ENCODE peak calls at places on chromosome 19, in eight cellular contexts. One of them, this sample, is unnamed.

GRCh38 chr19:24062222-24062621 is 24.8 kb upstream of the ZNF254 start:
- DNase-seq in endothelial cell of umbilical vein: no peak
- DNase-seq in breast epithelium: no peak
- DNase-seq in uterus: no peak
- DNase-seq in sigmoid colon: no peak
- DNase-seq in body of pancreas: no peak
- DNase-seq in HCT116: no peak
- DNase-seq in IMR-90: peak
- DNase-seq in this sample: no peak

GRCh38 chr19:35223856-35224505 is 4.6 kb downstream of the FAM187B start:
- DNase-seq in endothelial cell of umbilical vein: no peak
- DNase-seq in breast epithelium: no peak
- DNase-seq in uterus: no peak
- DNase-seq in sigmoid colon: no peak
- DNase-seq in body of pancreas: no peak
- DNase-seq in HCT116: no peak
- DNase-seq in IMR-90: no peak
- DNase-seq in this sample: no peak

GRCh38 chr19:7529610-7530490 is 5.7 kb upstream of the PNPLA6 start:
- DNase-seq in endothelial cell of umbilical vein: no peak
- DNase-seq in breast epithelium: no peak
- DNase-seq in uterus: no peak
- DNase-seq in sigmoid colon: no peak
- DNase-seq in body of pancreas: no peak
- DNase-seq in HCT116: no peak
- DNase-seq in IMR-90: no peak
- DNase-seq in this sample: no peak

GRCh38 chr19:34904521-34904845 is 22.2 kb upstream of the ZNF30 start:
- DNase-seq in endothelial cell of umbilical vein: no peak
- DNase-seq in breast epithelium: no peak
- DNase-seq in uterus: no peak
- DNase-seq in sigmoid colon: no peak
- DNase-seq in body of pancreas: no peak
- DNase-seq in HCT116: no peak
- DNase-seq in IMR-90: no peak
- DNase-seq in this sample: no peak

GRCh38 chr19:18074192-18074591 is 12.5 kb downstream of the IL12RB1 start:
- DNase-seq in endothelial cell of umbilical vein: no peak
- DNase-seq in breast epithelium: no peak
- DNase-seq in uterus: no peak
- DNase-seq in sigmoid colon: no peak
- DNase-seq in body of pancreas: no peak
- DNase-seq in HCT116: no peak
- DNase-seq in IMR-90: no peak
- DNase-seq in this sample: no peak

GRCh38 chr19:12364391-12365093 is 941 bp downstream of the ZNF442 start:
- DNase-seq in endothelial cell of umbilical vein: peak
- DNase-seq in breast epithelium: no peak
- DNase-seq in uterus: peak
- DNase-seq in sigmoid colon: peak
- DNase-seq in body of pancreas: peak
- DNase-seq in HCT116: no peak
- DNase-seq in IMR-90: peak
- DNase-seq in this sample: no peak

GRCh38 chr19:39582891-39583625 is 19.3 kb upstream of the LGALS13 start:
- DNase-seq in endothelial cell of umbilical vein: no peak
- DNase-seq in breast epithelium: no peak
- DNase-seq in uterus: no peak
- DNase-seq in sigmoid colon: no peak
- DNase-seq in body of pancreas: no peak
- DNase-seq in HCT116: no peak
- DNase-seq in IMR-90: no peak
- DNase-seq in this sample: no peak

GRCh38 chr19:33622809-33623511 is 1.2 kb downstream of the CHST8 start:
- DNase-seq in endothelial cell of umbilical vein: no peak
- DNase-seq in breast epithelium: no peak
- DNase-seq in uterus: no peak
- DNase-seq in sigmoid colon: no peak
- DNase-seq in body of pancreas: peak
- DNase-seq in HCT116: no peak
- DNase-seq in IMR-90: no peak
- DNase-seq in this sample: no peak

GRCh38 chr19:5913739-5914357 is at the start of gene CAPS:
- DNase-seq in endothelial cell of umbilical vein: no peak
- DNase-seq in breast epithelium: peak
- DNase-seq in uterus: no peak
- DNase-seq in sigmoid colon: peak
- DNase-seq in body of pancreas: peak
- DNase-seq in HCT116: no peak
- DNase-seq in IMR-90: peak
- DNase-seq in this sample: no peak

GRCh38 chr19:55913643-55914268 is 18.4 kb downstream of the NLRP13 start:
- DNase-seq in endothelial cell of umbilical vein: no peak
- DNase-seq in breast epithelium: no peak
- DNase-seq in uterus: no peak
- DNase-seq in sigmoid colon: no peak
- DNase-seq in body of pancreas: no peak
- DNase-seq in HCT116: peak
- DNase-seq in IMR-90: no peak
- DNase-seq in this sample: no peak

GRCh38 chr19:5074418-5074817 is 105.5 kb downstream of the KDM4B start:
- DNase-seq in endothelial cell of umbilical vein: no peak
- DNase-seq in breast epithelium: no peak
- DNase-seq in uterus: no peak
- DNase-seq in sigmoid colon: no peak
- DNase-seq in body of pancreas: no peak
- DNase-seq in HCT116: no peak
- DNase-seq in IMR-90: no peak
- DNase-seq in this sample: no peak

GRCh38 chr19:8526345-8527062 is 12.5 kb upstream of the ZNF414 start:
- DNase-seq in endothelial cell of umbilical vein: peak
- DNase-seq in breast epithelium: peak
- DNase-seq in uterus: peak
- DNase-seq in sigmoid colon: peak
- DNase-seq in body of pancreas: peak
- DNase-seq in HCT116: peak
- DNase-seq in IMR-90: peak
- DNase-seq in this sample: peak

GRCh38 chr19:10167459-10167858 is 27.3 kb downstream of the DNMT1 start:
- DNase-seq in endothelial cell of umbilical vein: no peak
- DNase-seq in breast epithelium: no peak
- DNase-seq in uterus: no peak
- DNase-seq in sigmoid colon: no peak
- DNase-seq in body of pancreas: no peak
- DNase-seq in HCT116: no peak
- DNase-seq in IMR-90: no peak
- DNase-seq in this sample: no peak

GRCh38 chr19:56324425-56324824 is 9.8 kb upstream of the ZSCAN5A start:
- DNase-seq in endothelial cell of umbilical vein: no peak
- DNase-seq in breast epithelium: no peak
- DNase-seq in uterus: no peak
- DNase-seq in sigmoid colon: no peak
- DNase-seq in body of pancreas: no peak
- DNase-seq in HCT116: no peak
- DNase-seq in IMR-90: no peak
- DNase-seq in this sample: no peak

GRCh38 chr19:15412832-15413231 is 6.0 kb downstream of the AKAP8L start:
- DNase-seq in endothelial cell of umbilical vein: no peak
- DNase-seq in breast epithelium: no peak
- DNase-seq in uterus: no peak
- DNase-seq in sigmoid colon: no peak
- DNase-seq in body of pancreas: no peak
- DNase-seq in HCT116: no peak
- DNase-seq in IMR-90: no peak
- DNase-seq in this sample: no peak
- H3K4me3 ChIP-seq in endothelial cell of umbilical vein: no peak
- H3K4me3 ChIP-seq in breast epithelium: no peak
- H3K4me3 ChIP-seq in uterus: no peak
- H3K4me3 ChIP-seq in sigmoid colon: no peak
- H3K4me3 ChIP-seq in body of pancreas: no peak
- H3K4me3 ChIP-seq in HCT116: no peak
- H3K4me3 ChIP-seq in IMR-90: no peak
- H3K4me3 ChIP-seq in this sample: no peak

GRCh38 chr19:13959962-13960862 is 7.9 kb downstream of the DCAF15 start:
- DNase-seq in endothelial cell of umbilical vein: no peak
- DNase-seq in breast epithelium: no peak
- DNase-seq in uterus: no peak
- DNase-seq in sigmoid colon: no peak
- DNase-seq in body of pancreas: no peak
- DNase-seq in HCT116: no peak
- DNase-seq in IMR-90: no peak
- DNase-seq in this sample: no peak
- TF ChIP-seq POLR2A in endothelial cell of umbilical vein: no peak
- TF ChIP-seq POLR2A in breast epithelium: no peak
- TF ChIP-seq POLR2A in uterus: no peak
- TF ChIP-seq POLR2A in sigmoid colon: no peak
- TF ChIP-seq POLR2A in body of pancreas: no peak
- TF ChIP-seq POLR2A in HCT116: no peak
- TF ChIP-seq POLR2A in IMR-90: no peak
- TF ChIP-seq POLR2A in this sample: no peak

DNA sequence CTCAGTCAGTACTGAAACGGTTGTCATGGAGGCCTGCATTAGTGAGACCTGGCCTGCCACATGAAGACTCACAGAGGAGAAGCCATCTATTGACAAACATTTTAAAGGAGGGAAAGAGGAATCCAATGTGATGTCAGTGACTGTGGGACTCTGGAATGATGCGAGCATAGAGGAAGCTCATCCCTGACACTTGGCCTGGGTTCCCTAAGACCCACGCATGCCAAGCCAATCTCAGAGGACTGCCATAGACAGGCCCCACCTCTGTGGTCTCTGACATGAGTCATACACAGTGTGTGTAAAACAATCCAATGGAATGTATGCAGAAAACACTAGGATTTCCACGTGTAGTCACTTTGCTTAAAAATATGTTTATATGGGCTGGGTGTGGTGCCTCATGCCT is 7.8 kb upstream of the DPY19L3 start:
- DNase-seq in endothelial cell of umbilical vein: no peak
- DNase-seq in breast epithelium: no peak
- DNase-seq in uterus: no peak
- DNase-seq in sigmoid colon: no peak
- DNase-seq in body of pancreas: no peak
- DNase-seq in HCT116: no peak
- DNase-seq in IMR-90: peak
- DNase-seq in this sample: no peak
- H3K27ac ChIP-seq in endothelial cell of umbilical vein: no peak
- H3K27ac ChIP-seq in breast epithelium: no peak
- H3K27ac ChIP-seq in uterus: no peak
- H3K27ac ChIP-seq in sigmoid colon: no peak
- H3K27ac ChIP-seq in body of pancreas: no peak
- H3K27ac ChIP-seq in HCT116: no peak
- H3K27ac ChIP-seq in IMR-90: no peak
- H3K27ac ChIP-seq in this sample: no peak

GRCh38 chr19:48330012-48330681 is 4.8 kb downstream of the EMP3 start:
- DNase-seq in endothelial cell of umbilical vein: peak
- DNase-seq in breast epithelium: peak
- DNase-seq in uterus: peak
- DNase-seq in sigmoid colon: peak
- DNase-seq in body of pancreas: peak
- DNase-seq in HCT116: no peak
- DNase-seq in IMR-90: no peak
- DNase-seq in this sample: peak
- H3K4me3 ChIP-seq in endothelial cell of umbilical vein: no peak
- H3K4me3 ChIP-seq in breast epithelium: peak
- H3K4me3 ChIP-seq in uterus: no peak
- H3K4me3 ChIP-seq in sigmoid colon: peak
- H3K4me3 ChIP-seq in body of pancreas: peak
- H3K4me3 ChIP-seq in HCT116: no peak
- H3K4me3 ChIP-seq in IMR-90: no peak
- H3K4me3 ChIP-seq in this sample: peak

GRCh38 chr19:539429-540030 is 4.3 kb upstream of the GZMM start:
- DNase-seq in endothelial cell of umbilical vein: no peak
- DNase-seq in breast epithelium: no peak
- DNase-seq in uterus: no peak
- DNase-seq in sigmoid colon: peak
- DNase-seq in body of pancreas: no peak
- DNase-seq in HCT116: no peak
- DNase-seq in IMR-90: no peak
- DNase-seq in this sample: no peak
- TF ChIP-seq POLR2A in endothelial cell of umbilical vein: no peak
- TF ChIP-seq POLR2A in breast epithelium: no peak
- TF ChIP-seq POLR2A in uterus: no peak
- TF ChIP-seq POLR2A in sigmoid colon: no peak
- TF ChIP-seq POLR2A in body of pancreas: no peak
- TF ChIP-seq POLR2A in HCT116: no peak
- TF ChIP-seq POLR2A in IMR-90: no peak
- TF ChIP-seq POLR2A in this sample: no peak

GRCh38 chr19:41373993-41374392 is 2.3 kb upstream of the TMEM91 start:
- DNase-seq in endothelial cell of umbilical vein: peak
- DNase-seq in breast epithelium: peak
- DNase-seq in uterus: peak
- DNase-seq in sigmoid colon: peak
- DNase-seq in body of pancreas: peak
- DNase-seq in HCT116: no peak
- DNase-seq in IMR-90: peak
- DNase-seq in this sample: peak

GRCh38 chr19:41377977-41378707 is 1.8 kb downstream of the TMEM91 start:
- DNase-seq in endothelial cell of umbilical vein: no peak
- DNase-seq in breast epithelium: no peak
- DNase-seq in uterus: peak
- DNase-seq in sigmoid colon: no peak
- DNase-seq in body of pancreas: no peak
- DNase-seq in HCT116: no peak
- DNase-seq in IMR-90: no peak
- DNase-seq in this sample: no peak

GRCh38 chr19:41371541-41371940 is 4.8 kb upstream of the TMEM91 start:
- DNase-seq in endothelial cell of umbilical vein: no peak
- DNase-seq in breast epithelium: no peak
- DNase-seq in uterus: no peak
- DNase-seq in sigmoid colon: no peak
- DNase-seq in body of pancreas: no peak
- DNase-seq in HCT116: no peak
- DNase-seq in IMR-90: no peak
- DNase-seq in this sample: no peak

GRCh38 chr19:41376998-41377365 is 649 bp downstream of the TMEM91 start:
- DNase-seq in endothelial cell of umbilical vein: no peak
- DNase-seq in breast epithelium: no peak
- DNase-seq in uterus: no peak
- DNase-seq in sigmoid colon: no peak
- DNase-seq in body of pancreas: peak
- DNase-seq in HCT116: no peak
- DNase-seq in IMR-90: no peak
- DNase-seq in this sample: no peak

DNA sequence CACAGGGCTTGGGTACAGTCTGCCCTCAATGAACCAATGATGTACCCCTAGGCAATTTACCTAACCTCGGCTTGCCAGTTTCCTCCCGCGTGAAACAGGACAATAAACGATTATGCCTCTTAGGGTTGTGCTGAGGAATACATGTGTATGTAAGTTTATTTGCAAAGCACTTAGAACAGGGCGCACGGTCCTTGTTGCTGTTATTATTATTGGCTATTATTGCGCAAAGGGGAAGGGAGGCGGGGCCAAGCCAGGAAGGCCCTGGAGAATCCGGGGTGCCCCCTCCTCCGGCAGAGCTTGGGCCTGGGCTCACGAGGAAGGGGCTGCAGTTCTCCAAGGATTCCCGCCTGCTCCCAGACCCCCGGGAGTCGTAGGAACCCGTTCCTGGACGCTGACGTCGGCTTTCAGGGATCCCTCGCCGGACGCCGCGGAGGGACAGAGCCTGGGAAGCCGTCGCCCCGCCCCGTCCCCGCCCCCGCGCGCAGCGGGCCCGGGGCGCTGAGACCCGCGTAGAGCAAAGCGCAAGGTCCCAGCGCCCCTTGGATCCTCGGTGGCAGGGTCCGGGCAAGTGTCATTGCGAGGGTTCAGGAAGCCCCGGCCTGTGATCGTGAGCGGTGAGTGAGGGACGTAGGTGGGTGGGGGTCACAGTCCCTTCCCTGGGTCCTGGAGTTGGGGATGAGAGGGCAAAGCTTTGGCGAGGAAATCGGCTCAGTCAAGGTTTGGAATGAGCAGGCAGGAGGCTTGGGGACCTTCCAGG is at the start of gene TMEM91:
- DNase-seq in endothelial cell of umbilical vein: peak
- DNase-seq in breast epithelium: no peak
- DNase-seq in uterus: peak
- DNase-seq in sigmoid colon: peak
- DNase-seq in body of pancreas: peak
- DNase-seq in HCT116: no peak
- DNase-seq in IMR-90: no peak
- DNase-seq in this sample: peak
- H3K27ac ChIP-seq in endothelial cell of umbilical vein: no peak
- H3K27ac ChIP-seq in breast epithelium: peak
- H3K27ac ChIP-seq in uterus: peak
- H3K27ac ChIP-seq in sigmoid colon: peak
- H3K27ac ChIP-seq in body of pancreas: peak
- H3K27ac ChIP-seq in HCT116: no peak
- H3K27ac ChIP-seq in IMR-90: no peak
- H3K27ac ChIP-seq in this sample: peak